ENCODE peak calls at places on chromosome 9, in six cellular contexts. Z, H, O, Y, L and U are unnamed samples.

GRCh38 chr9:88933607-88934379 is 57.5 kb upstream of the S1PR3 start:
- DNase-seq in Z (no peak), H (no peak), O (no peak), Y (no peak), L (no peak), U (no peak)

GRCh38 chr9:104961238-104961637 is 33.3 kb upstream of the ABCA1 start:
- DNase-seq in Z (peak; percentile 61), H (no peak), O (no peak), Y (no peak), L (no peak), U (peak; percentile 80)

GRCh38 chr9:107363511-107364182 is 80.6 kb downstream of the RAD23B start:
- DNase-seq in Z (no peak), H (no peak), O (no peak), Y (no peak), L (no peak), U (peak; percentile 31)

GRCh38 chr9:103681435-103681834 is 412.7 kb upstream of the SMC2 start:
- DNase-seq in Z (no peak), H (no peak), O (no peak), Y (no peak), L (no peak), U (no peak)

GRCh38 chr9:124280176-124280691 is 22.5 kb downstream of the NEK6 start:
- DNase-seq in Z (peak; percentile 93), H (no peak), O (no peak), Y (peak; percentile 78), L (no peak), U (no peak)

GRCh38 chr9:83197611-83198010 is 134.7 kb upstream of the RASEF start:
- DNase-seq in Z (no peak), H (no peak), O (no peak), Y (no peak), L (no peak), U (no peak)

GRCh38 chr9:7185612-7186011 is 427.8 kb downstream of the KDM4C start:
- DNase-seq in Z (peak; percentile 92), H (no peak), O (peak; percentile 73), Y (no peak), L (peak; percentile 63), U (peak; percentile 64)

GRCh38 chr9:14348241-14349140 is 34.5 kb upstream of the NFIB start:
- DNase-seq in Z (peak; percentile 57), H (peak; percentile 62), O (no peak), Y (no peak), L (no peak), U (no peak)

GRCh38 chr9:87642330-87643110 is 83.4 kb upstream of the CTSL start:
- DNase-seq in Z (no peak), H (no peak), O (no peak), Y (no peak), L (no peak), U (no peak)

GRCh38 chr9:26833792-26834191 is 58.8 kb downstream of the CAAP1 start:
- DNase-seq in Z (no peak), H (no peak), O (no peak), Y (no peak), L (no peak), U (peak; percentile 47)

GRCh38 chr9:82882133-82882532 is 180.8 kb downstream of the RASEF start:
- DNase-seq in Z (peak; percentile 39), H (no peak), O (no peak), Y (no peak), L (no peak), U (peak; percentile 11)

GRCh38 chr9:129197978-129198736 is 20.1 kb upstream of the IER5L start:
- DNase-seq in Z (peak; percentile 92), H (peak; percentile 74), O (peak; percentile 50), Y (no peak), L (peak; percentile 32), U (no peak)

GRCh38 chr9:107261106-107261505 is 22.0 kb upstream of the RAD23B start:
- DNase-seq in Z (no peak), H (no peak), O (no peak), Y (no peak), L (no peak), U (no peak)

GRCh38 chr9:27539479-27540441 is 10.1 kb upstream of the MOB3B start:
- DNase-seq in Z (peak; percentile 46), H (peak; percentile 71), O (peak; percentile 12), Y (no peak), L (no peak), U (no peak)

GRCh38 chr9:27787941-27788340 is 214.7 kb upstream of the C9orf72 start:
- DNase-seq in Z (peak; percentile 13), H (no peak), O (no peak), Y (no peak), L (no peak), U (no peak)

GRCh38 chr9:20028192-20028848 is 239.5 kb upstream of the SLC24A2 start:
- DNase-seq in Z (no peak), H (no peak), O (no peak), Y (no peak), L (no peak), U (no peak)

GRCh38 chr9:130150779-130151381 is 21.3 kb upstream of the NCS1 start:
- DNase-seq in Z (no peak), H (no peak), O (no peak), Y (no peak), L (no peak), U (no peak)

GRCh38 chr9:129414377-129415021 is 206.4 kb downstream of the C9orf50 start:
- DNase-seq in Z (peak; percentile 46), H (peak; percentile 68), O (peak; percentile 4), Y (no peak), L (peak; percentile 37), U (no peak)

GRCh38 chr9:106482733-106483132 is 380.2 kb upstream of the ZNF462 start:
- DNase-seq in Z (peak; percentile 20), H (no peak), O (no peak), Y (no peak), L (no peak), U (peak; percentile 56)

GRCh38 chr9:79266986-79267385 is 304.8 kb upstream of the TLE4 start:
- DNase-seq in Z (no peak), H (no peak), O (no peak), Y (no peak), L (no peak), U (no peak)

GRCh38 chr9:38416461-38416860 is 7.8 kb downstream of the IGFBPL1 start:
- DNase-seq in Z (no peak), H (no peak), O (no peak), Y (no peak), L (no peak), U (no peak)

GRCh38 chr9:38415846-38416245 is 8.4 kb downstream of the IGFBPL1 start:
- DNase-seq in Z (no peak), H (no peak), O (no peak), Y (no peak), L (no peak), U (no peak)

GRCh38 chr9:38413283-38413682 is 11.0 kb downstream of the IGFBPL1 start:
- DNase-seq in Z (no peak), H (no peak), O (no peak), Y (no peak), L (no peak), U (no peak)

GRCh38 chr9:38412751-38413150 is 11.5 kb downstream of the IGFBPL1 start:
- DNase-seq in Z (no peak), H (no peak), O (no peak), Y (no peak), L (no peak), U (no peak)

GRCh38 chr9:38414040-38414723 is 10.1 kb downstream of the IGFBPL1 start:
- DNase-seq in Z (no peak), H (no peak), O (no peak), Y (no peak), L (no peak), U (no peak)
- H3K4me3 ChIP-seq in Z (no peak overlapping the region), H (no peak overlapping the region), O (no peak overlapping the region), Y (no peak overlapping the region), L (no peak overlapping the region), U (no peak overlapping the region)

GRCh38 chr9:99235069-99235468 is 13.0 kb downstream of the SEC61B start:
- DNase-seq in Z (no peak), H (no peak), O (no peak), Y (no peak), L (no peak), U (no peak)

GRCh38 chr9:99234618-99235017 is 12.5 kb downstream of the SEC61B start:
- DNase-seq in Z (no peak), H (no peak), O (no peak), Y (no peak), L (no peak), U (no peak)

GRCh38 chr9:99235874-99236627 is 14.0 kb downstream of the SEC61B start:
- DNase-seq in Z (no peak), H (no peak), O (no peak), Y (no peak), L (no peak), U (no peak)

GRCh38 chr9:99237356-99237755 is 15.3 kb downstream of the SEC61B start:
- DNase-seq in Z (no peak), H (no peak), O (no peak), Y (no peak), L (no peak), U (no peak)

DNA sequence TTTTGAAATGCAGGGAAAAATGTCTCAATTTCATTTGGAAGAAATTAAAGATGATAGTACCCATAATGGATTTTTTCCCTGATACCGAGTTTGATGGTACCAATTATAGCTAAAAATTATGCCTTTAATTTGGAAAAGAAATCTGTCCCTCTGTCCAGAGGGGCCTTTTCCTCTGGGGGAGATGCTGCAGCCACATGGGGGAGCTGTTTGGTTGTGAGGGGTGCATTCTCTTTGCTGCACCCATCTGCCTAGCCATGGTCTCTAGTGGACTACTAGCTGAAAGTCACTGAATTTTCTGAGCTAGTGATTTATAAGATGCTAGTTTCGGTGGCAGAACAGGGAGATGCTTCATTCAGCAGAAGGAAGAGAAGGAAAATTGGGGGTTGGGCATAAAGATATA is 9.6 kb downstream of the SEC61B start:
- DNase-seq in Z (no peak), H (no peak), O (no peak), Y (no peak), L (no peak), U (no peak)
- TF ChIP-seq CTCF in Z (peak; percentile 68), H (peak; percentile 61), O (peak; percentile 40), Y (peak; percentile 44), L (peak; percentile 56), U (peak; percentile 62)

DNA sequence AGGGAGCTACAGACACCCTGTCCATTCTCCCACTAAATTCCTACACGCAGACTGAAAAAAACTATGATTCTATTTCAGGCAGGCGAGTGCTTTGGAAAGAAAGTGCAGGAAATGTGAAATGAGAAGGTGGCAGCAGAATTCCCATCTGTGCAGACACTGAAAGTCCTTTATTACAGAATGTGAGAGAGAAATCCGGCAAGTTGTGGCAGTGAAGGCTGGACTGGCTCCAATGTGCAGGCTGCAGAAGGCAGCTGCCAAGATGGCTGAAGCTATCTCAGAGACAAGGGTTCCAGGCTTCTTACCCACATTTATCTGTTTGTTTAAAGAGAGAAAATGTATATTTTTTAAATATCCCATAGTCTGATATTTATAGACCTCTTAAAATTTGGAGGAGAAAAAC is 161.8 kb upstream of the VLDLR start:
- DNase-seq in Z (no peak), H (no peak), O (no peak), Y (no peak), L (no peak), U (no peak)
- H3K4me3 ChIP-seq in Z (no peak overlapping the region), H (no peak overlapping the region), O (no peak overlapping the region), Y (no peak overlapping the region), L (no peak overlapping the region), U (no peak overlapping the region)

GRCh38 chr9:36415822-36416515 is 15.9 kb upstream of the RNF38 start:
- DNase-seq in Z (no peak), H (no peak), O (no peak), Y (no peak), L (no peak), U (no peak)
- TF ChIP-seq CTCF in Z (no peak), H (no peak), O (no peak), Y (no peak), L (no peak), U (no peak)